ENCODE peak calls at places on chromosome 20, in eight cellular contexts. K, E, S, M, B, W, J and L are unnamed samples.

GRCh38 chr20:41701596-41702350 is 83.6 kb upstream of the CHD6 start:
- DNase-seq in M (no peak), B (no peak), W (no peak), J (no peak), S (no peak), E (no peak), K (no peak), L (no peak)

GRCh38 chr20:51450984-51451383 is 91.5 kb downstream of the NFATC2 start:
- DNase-seq in M (no peak), K (no peak), E (no peak), B (no peak), J (no peak), W (no peak), S (no peak), L (no peak)

GRCh38 chr20:54704032-54704635 is 228.7 kb downstream of the DOK5 start:
- DNase-seq in K (no peak), S (no peak), W (no peak), E (no peak), J (no peak), B (no peak), M (no peak), L (no peak)

GRCh38 chr20:59042796-59043621 is 423 bp upstream of the PRELID3B start:
- DNase-seq in S (peak; percentile 93), J (peak; percentile 90), K (peak; percentile 96), M (peak; percentile 100), W (peak; percentile 97), E (peak; percentile 91), B (peak; percentile 100), L (peak; percentile 88)

GRCh38 chr20:57108742-57109141 is 157.7 kb downstream of the BMP7 start:
- DNase-seq in W (no peak), J (no peak), S (no peak), K (no peak), B (no peak), E (no peak), M (no peak), L (no peak)

GRCh38 chr20:63490416-63490815 is 8.5 kb downstream of the EEF1A2 start:
- DNase-seq in K (no peak), J (no peak), E (no peak), M (no peak), W (no peak), B (no peak), S (no peak), L (no peak)

GRCh38 chr20:50977066-50978045 is 18.7 kb downstream of the MOCS3 start:
- DNase-seq in J (no peak), B (no peak), E (no peak), S (no peak), K (no peak), W (no peak), M (no peak), L (no peak)

GRCh38 chr20:45576995-45577394 is 2.1 kb downstream of the WFDC8 start:
- DNase-seq in J (no peak), W (no peak), B (no peak), E (no peak), M (no peak), K (no peak), S (no peak), L (no peak)

GRCh38 chr20:34907616-34908469 is 31.4 kb downstream of the ACSS2 start:
- DNase-seq in W (no peak), B (no peak), J (no peak), K (peak; percentile 76), E (no peak), M (peak; percentile 83), S (no peak), L (no peak)

GRCh38 chr20:53642196-53643030 is 48.8 kb upstream of the ZNF217 start:
- DNase-seq in J (peak; percentile 17), E (peak; percentile 28), W (no peak), B (peak; percentile 32), M (no peak), S (no peak), K (peak; percentile 58), L (peak; percentile 46)

GRCh38 chr20:43916073-43916874 is 1.6 kb downstream of the TOX2 start:
- DNase-seq in M (peak; percentile 46), B (no peak), J (no peak), K (no peak), E (no peak), W (no peak), S (no peak), L (peak; percentile 20)

GRCh38 chr20:61524956-61525666 is 273.1 kb downstream of the CDH4 start:
- DNase-seq in B (no peak), E (no peak), W (no peak), J (no peak), M (no peak), K (no peak), S (no peak), L (no peak)

GRCh38 chr20:37383229-37383989 is 37.5 kb downstream of the SRC start:
- DNase-seq in W (no peak), J (no peak), E (no peak), M (no peak), K (peak; percentile 48), S (peak; percentile 27), B (no peak), L (no peak)

GRCh38 chr20:415820-416322 is 7.8 kb downstream of the RBCK1 start:
- DNase-seq in W (peak; percentile 72), E (no peak), S (no peak), B (no peak), J (no peak), K (no peak), M (no peak), L (no peak)

GRCh38 chr20:56359212-56360132 is 698 bp downstream of the FAM210B start:
- DNase-seq in S (peak; percentile 38), K (peak; percentile 38), E (no peak), M (peak; percentile 74), W (peak; percentile 71), B (peak; percentile 34), J (no peak), L (no peak)

GRCh38 chr20:45343867-45344721 is 4.1 kb downstream of the SDC4 start:
- DNase-seq in E (no peak), B (no peak), J (no peak), K (peak; percentile 68), M (peak; percentile 81), S (peak; percentile 70), W (no peak), L (no peak)

GRCh38 chr20:50278377-50278683 is 87.7 kb downstream of the CEBPB start:
- DNase-seq in W (no peak), B (no peak), S (no peak), J (no peak), M (no peak), E (no peak), K (no peak), L (no peak)

GRCh38 chr20:45052698-45053440 is 48.1 kb downstream of the KCNS1 start:
- DNase-seq in M (peak; percentile 61), B (peak; percentile 27), J (no peak), W (no peak), K (no peak), E (no peak), S (no peak), L (no peak)

GRCh38 chr20:51227744-51228143 is 204.8 kb upstream of the KCNG1 start:
- DNase-seq in J (no peak), M (no peak), W (no peak), E (no peak), S (no peak), B (no peak), K (no peak), L (no peak)

GRCh38 chr20:50284811-50285375 is 94.3 kb downstream of the CEBPB start:
- DNase-seq in S (peak; percentile 82), E (no peak), W (no peak), J (no peak), K (no peak), M (no peak), B (no peak), L (no peak)

GRCh38 chr20:48015136-48015925 is 230.1 kb upstream of the SULF2 start:
- DNase-seq in K (no peak), S (no peak), J (no peak), W (no peak), B (no peak), E (no peak), M (no peak), L (no peak)

GRCh38 chr20:15069355-15069754 is 731.9 kb upstream of the FLRT3 start:
- DNase-seq in J (no peak), K (no peak), M (no peak), S (no peak), E (no peak), B (no peak), W (no peak), L (no peak)

GRCh38 chr20:38412877-38413577 is 22.1 kb downstream of the SNHG17 start:
- DNase-seq in M (no peak), J (no peak), E (no peak), K (no peak), B (no peak), W (no peak), S (no peak), L (no peak)

GRCh38 chr20:50127587-50128519 is 14.9 kb upstream of the UBE2V1 start:
- DNase-seq in S (no peak), M (no peak), B (no peak), W (no peak), E (no peak), J (no peak), K (no peak), L (no peak)

GRCh38 chr20:36145877-36146707 is 8.4 kb upstream of the EPB41L1 start:
- DNase-seq in E (no peak), W (no peak), K (peak; percentile 67), B (no peak), S (no peak), J (no peak), M (peak; percentile 34), L (no peak)